ENCODE peak calls at places on chromosome 11, in five cellular contexts. B is HepG2, O is A549, K is NB4, H is K562. D is an unnamed sample.
A peak's percentile ranks its signal among the peaks of the same experiment; 100 is the strongest.

GRCh38 chr11:131867457-131868257 is 497.2 kb downstream of the NTM start:
- DNase-seq in B (peak; percentile 20), O (no peak), K (peak; percentile 52), H (no peak), D (peak; percentile 80)

GRCh38 chr11:61897387-61898246 is 6.3 kb upstream of the FADS3 start:
- DNase-seq in B (peak; percentile 51), O (peak; percentile 91), K (peak; percentile 85), H (peak; percentile 79), D (peak; percentile 53)

GRCh38 chr11:40337118-40337517 is 1122.3 kb downstream of the LRRC4C start:
- DNase-seq in B (no peak), O (no peak), K (no peak), H (no peak), D (peak; percentile 83)

GRCh38 chr11:134481135-134481534 is 69.1 kb upstream of the B3GAT1 start:
- DNase-seq in B (no peak), O (no peak), K (no peak), H (no peak), D (no peak)

GRCh38 chr11:69392104-69392653 is 89.3 kb upstream of the LINC01488 start:
- DNase-seq in B (no peak), O (no peak), K (no peak), H (no peak), D (no peak)

GRCh38 chr11:125263268-125263790 is 98.8 kb downstream of the PKNOX2 start:
- DNase-seq in B (peak; percentile 69), O (no peak), K (no peak), H (no peak), D (peak; percentile 53)

GRCh38 chr11:64870176-64870892 is 8.1 kb downstream of the EHD1 start:
- DNase-seq in B (peak; percentile 74), O (no peak), K (peak; percentile 66), H (peak; percentile 84), D (peak; percentile 83)

GRCh38 chr11:18705651-18706281 is 7.2 kb downstream of the TMEM86A start:
- DNase-seq in B (no peak), O (no peak), K (no peak), H (no peak), D (peak; percentile 13)

GRCh38 chr11:88281317-88281712 is 56.2 kb downstream of the CTSC start:
- DNase-seq in B (no peak), O (no peak), K (peak; percentile 19), H (no peak), D (no peak)

GRCh38 chr11:65013692-65014145 is 241 bp upstream of the ARL2 start:
- DNase-seq in B (no peak), O (no peak), K (peak; percentile 97), H (peak; percentile 89), D (peak; percentile 92)

GRCh38 chr11:33634291-33634834 is 66.3 kb downstream of the C11orf91 start:
- DNase-seq in B (no peak), O (peak; percentile 53), K (no peak), H (no peak), D (no peak)

GRCh38 chr11:101264303-101264702 is 134.7 kb upstream of the PGR start:
- DNase-seq in B (no peak), O (no peak), K (no peak), H (no peak), D (no peak)

GRCh38 chr11:67118059-67118766 is 850 bp upstream of the KDM2A start:
- DNase-seq in B (no peak), O (peak; percentile 38), K (no peak), H (peak; percentile 20), D (peak; percentile 34)

GRCh38 chr11:86784247-86784681 is 16.1 kb upstream of the PRSS23 start:
- DNase-seq in B (no peak), O (no peak), K (no peak), H (no peak), D (no peak)

DNA sequence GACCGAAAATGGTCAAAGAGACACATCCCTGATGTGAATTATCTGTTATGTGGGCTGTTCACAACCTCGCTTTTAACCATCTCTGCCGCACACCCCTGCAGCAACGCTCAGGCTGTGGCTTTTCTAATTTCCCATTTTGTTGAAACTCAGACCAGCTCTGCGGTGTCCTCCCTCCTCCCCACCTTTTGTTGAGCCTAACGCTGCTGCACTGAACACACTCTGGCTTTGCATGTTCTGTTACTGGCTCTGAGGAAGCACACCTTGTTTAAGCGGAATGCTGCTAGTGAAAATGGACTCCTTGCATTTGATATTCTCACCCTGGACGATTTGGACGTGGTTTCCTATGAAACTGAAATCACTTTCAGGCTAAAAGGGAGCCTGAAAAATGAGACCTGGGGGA is 198.5 kb upstream of the MTNR1B start:
- DNase-seq in B (no peak), O (no peak), K (no peak), H (no peak), D (no peak)
- TF ChIP-seq MYC in B (no peak), O (no peak), K (no peak), H (no peak), D (no peak)

DNA sequence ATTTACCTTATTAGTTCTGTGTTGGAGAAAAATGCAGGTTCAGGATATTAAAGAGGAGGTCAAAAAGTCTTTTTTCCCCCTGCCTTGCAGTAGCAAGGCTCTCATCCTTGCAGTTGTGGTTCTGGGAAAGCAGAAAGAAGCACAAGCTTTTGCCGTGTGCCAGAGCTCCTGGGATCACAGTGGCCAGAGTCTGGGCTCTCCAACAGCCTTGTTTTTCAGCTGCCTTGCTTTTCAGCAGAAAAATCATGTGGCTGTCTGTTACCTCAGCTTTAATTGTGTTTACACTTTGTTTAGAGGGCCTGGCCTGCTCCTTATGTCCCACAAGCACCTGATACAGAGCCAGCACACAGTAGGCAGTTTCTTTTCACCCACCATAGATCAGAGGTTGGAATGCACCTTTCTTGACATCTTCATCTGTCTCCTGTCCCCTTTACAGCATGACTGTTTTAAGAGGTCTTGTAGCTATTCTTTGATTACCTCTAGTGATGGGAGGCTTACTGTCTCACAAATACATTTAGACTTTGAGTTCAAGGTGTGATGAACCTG is 67.5 kb downstream of the TEAD1 start:
- DNase-seq in B (no peak), O (no peak), K (no peak), H (no peak), D (no peak)
- TF ChIP-seq MYC in B (no peak), O (no peak), K (no peak), H (no peak), D (no peak)

GRCh38 chr11:36374726-36375125 is 78.6 kb downstream of the PRR5L start:
- DNase-seq in B (no peak), O (no peak), K (no peak), H (no peak), D (no peak)
- TF ChIP-seq MYC in B (no peak), O (no peak), K (no peak), H (no peak), D (no peak)

GRCh38 chr11:36278531-36279245 is 10.5 kb downstream of the COMMD9 start:
- DNase-seq in B (no peak), O (no peak), K (no peak), H (no peak), D (no peak)

GRCh38 chr11:36282926-36283325 is 6.3 kb downstream of the COMMD9 start:
- DNase-seq in B (no peak), O (no peak), K (no peak), H (no peak), D (no peak)

GRCh38 chr11:36281850-36282249 is 7.4 kb downstream of the COMMD9 start:
- DNase-seq in B (no peak), O (no peak), K (no peak), H (no peak), D (no peak)

GRCh38 chr11:36280531-36280930 is 8.7 kb downstream of the COMMD9 start:
- DNase-seq in B (no peak), O (no peak), K (no peak), H (no peak), D (no peak)
- TF ChIP-seq MYC in B (no peak), O (no peak), K (no peak), H (no peak), D (no peak)

GRCh38 chr11:103525069-103525468 is 415.8 kb downstream of the DYNC2H1 start:
- DNase-seq in B (no peak), O (no peak), K (no peak), H (no peak), D (peak; percentile 86)
- TF ChIP-seq MYC in B (no peak), O (no peak), K (no peak), H (no peak), D (no peak)

D was measured in endothelial cell of umbilical vein.